ENCODE peak calls at places on chromosomes 12 and 14, in seven cellular contexts. H, F, C, B, D, Z and Y are unnamed samples.

GRCh38 chr12:16586350-16587109 is 19.4 kb downstream of the LMO3 start:
- DNase-seq in C (no peak), B (no peak), F (no peak), H (peak; percentile 64), Z (no peak), D (no peak), Y (no peak)

GRCh38 chr14:94380225-94381148 is 7.9 kb downstream of the SERPINA1 start:
- DNase-seq in Z (no peak), H (no peak), C (no peak), F (no peak), D (no peak), B (no peak), Y (no peak)

GRCh38 chr12:118964988-118965387 is 16.4 kb upstream of the SRRM4 start:
- DNase-seq in H (no peak), C (no peak), D (no peak), Z (no peak), F (no peak), B (no peak), Y (no peak)

GRCh38 chr12:19273482-19274330 is 144.2 kb downstream of the PLEKHA5 start:
- DNase-seq in D (no peak), F (peak; percentile 56), H (peak; percentile 97), Z (no peak), C (peak; percentile 55), B (peak; percentile 82), Y (peak; percentile 96)

GRCh38 chr14:85528080-85528881 is 1.7 kb upstream of the FLRT2 start:
- DNase-seq in Z (no peak), H (peak; percentile 90), D (no peak), B (no peak), C (no peak), F (peak; percentile 41), Y (peak; percentile 94)

GRCh38 chr14:51680031-51680430 is 28.3 kb downstream of the FRMD6 start:
- DNase-seq in D (no peak), Z (no peak), H (no peak), C (no peak), F (no peak), B (no peak), Y (no peak)

GRCh38 chr12:38775457-38775856 is 129.9 kb downstream of the CPNE8 start:
- DNase-seq in B (no peak), C (no peak), H (no peak), Z (no peak), D (peak; percentile 76), F (no peak), Y (no peak)

GRCh38 chr12:92827836-92828431 is 101.2 kb downstream of the EEA1 start:
- DNase-seq in H (peak; percentile 49), D (peak; percentile 12), B (peak; percentile 28), Z (no peak), F (peak; percentile 46), C (peak; percentile 61), Y (peak; percentile 69)

GRCh38 chr12:116136340-116136739 is 141.2 kb downstream of the MED13L start:
- DNase-seq in F (no peak), B (no peak), H (peak; percentile 85), D (no peak), Z (no peak), C (no peak), Y (peak; percentile 80)

GRCh38 chr14:78978896-78979295 is 808.7 kb downstream of the NRXN3 start:
- DNase-seq in Z (no peak), D (no peak), B (no peak), F (no peak), C (no peak), H (no peak), Y (no peak)

GRCh38 chr12:12008232-12008850 is 62.4 kb upstream of the BCL2L14 start:
- DNase-seq in H (no peak), Z (no peak), D (no peak), C (no peak), F (no peak), B (no peak), Y (no peak)

GRCh38 chr12:116053479-116054195 is 223.9 kb downstream of the MED13L start:
- DNase-seq in H (peak; percentile 81), B (no peak), D (no peak), Z (no peak), C (peak; percentile 7), F (peak; percentile 71), Y (peak; percentile 31)

GRCh38 chr12:1531654-1532366 is 62.6 kb downstream of the FBXL14 start:
- DNase-seq in C (no peak), B (no peak), H (no peak), F (no peak), Z (no peak), D (peak; percentile 57), Y (no peak)

GRCh38 chr12:1531160-1531653 is 63.2 kb downstream of the FBXL14 start:
- DNase-seq in Z (no peak), F (no peak), B (no peak), C (peak; percentile 21), H (no peak), D (no peak), Y (no peak)

GRCh38 chr12:1532796-1533195 is 61.6 kb downstream of the FBXL14 start:
- DNase-seq in D (no peak), C (no peak), H (no peak), Z (no peak), F (no peak), B (no peak), Y (no peak)

GRCh38 chr12:1533205-1533601 is 61.2 kb downstream of the FBXL14 start:
- DNase-seq in C (peak; percentile 53), B (no peak), F (no peak), H (no peak), Z (no peak), D (peak; percentile 46), Y (no peak)

DNA sequence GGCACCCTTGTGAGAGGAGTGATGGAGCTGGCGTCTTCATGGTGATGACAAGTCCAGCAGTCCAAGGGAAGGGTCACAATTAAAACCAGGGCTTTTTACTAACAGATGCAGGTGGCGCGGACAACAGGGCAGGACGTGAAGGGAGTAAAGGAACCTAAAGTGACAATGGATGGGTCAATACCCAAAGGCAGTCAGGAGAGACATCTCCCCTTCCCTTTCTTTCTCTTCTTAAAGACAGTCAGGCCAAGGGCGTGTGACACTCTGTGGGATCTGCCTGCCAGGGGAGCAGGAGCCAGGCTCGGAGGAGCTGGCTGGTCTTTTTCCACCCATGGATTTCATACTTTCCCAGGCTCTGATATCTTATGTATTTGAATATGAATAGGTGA is 62.0 kb downstream of the FBXL14 start:
- DNase-seq in H (no peak), B (no peak), D (no peak), C (no peak), F (no peak), Z (no peak), Y (no peak)
- H3K4me2 ChIP-seq in H (peak overlapping the region; percentile 75), B (no peak overlapping the region), D (peak overlapping the region; percentile 100), C (no peak overlapping the region), F (no peak overlapping the region), Z (no peak overlapping the region), Y (no peak overlapping the region)

DNA sequence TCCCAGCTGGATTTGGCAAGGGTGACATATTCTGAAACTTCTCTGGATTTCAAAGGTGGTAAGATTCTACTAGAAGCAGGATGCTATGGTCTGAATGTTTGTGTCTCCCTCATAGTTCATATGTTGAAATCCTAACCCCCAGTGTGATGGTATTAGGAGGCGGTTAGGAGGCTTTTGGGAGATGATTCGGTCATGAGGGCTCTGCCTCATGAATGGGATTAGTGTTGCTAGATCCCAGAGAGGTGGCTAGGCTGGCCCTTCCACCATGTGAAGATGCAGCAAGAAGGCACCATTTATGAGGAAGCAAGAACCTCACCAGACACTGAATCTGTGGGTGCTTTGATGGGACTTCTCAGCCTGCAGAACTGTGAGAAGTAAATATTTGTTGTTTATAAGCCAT is 11.0 kb upstream of the PEX5 start:
- DNase-seq in Z (no peak), B (no peak), H (no peak), F (no peak), C (no peak), D (no peak), Y (no peak)
- H2AFZ ChIP-seq in Z (no peak overlapping the region), B (no peak overlapping the region), H (no peak overlapping the region), F (no peak overlapping the region), C (no peak overlapping the region), D (no peak overlapping the region), Y (no peak overlapping the region)

DNA sequence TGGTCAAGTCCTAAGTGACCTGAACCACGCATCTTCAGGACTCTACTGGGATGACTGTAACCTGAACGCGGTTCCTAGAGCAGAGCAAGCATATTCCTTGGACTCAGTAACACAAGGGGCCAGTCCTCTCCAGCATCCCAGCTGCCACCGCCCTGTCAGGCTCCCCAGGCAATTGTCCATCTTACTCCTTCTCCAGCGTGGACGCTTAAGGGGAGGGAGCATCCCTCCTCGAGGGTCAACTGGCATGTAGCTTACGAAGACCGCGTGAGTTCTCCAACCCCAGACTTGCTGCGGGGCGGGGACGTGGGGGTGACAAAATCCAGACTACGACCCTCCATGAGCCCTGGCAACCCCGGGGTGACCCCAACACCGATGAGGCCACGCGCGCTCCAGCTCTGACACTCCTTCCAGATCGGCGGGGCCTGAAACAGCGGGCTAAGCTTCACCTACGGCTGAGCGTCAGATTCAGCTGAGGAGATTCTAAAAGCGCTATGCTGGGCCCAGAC is 868 bp upstream of the MTHFD1 start:
- DNase-seq in D (no peak), B (no peak), Z (no peak), F (peak; percentile 10), H (peak; percentile 19), C (peak; percentile 48), Y (peak; percentile 41)
- TF ChIP-seq POLR2A in D (no peak), B (no peak), Z (no peak), F (no peak), H (no peak), C (no peak), Y (no peak)

GRCh38 chr14:24366664-24367505 is 1.1 kb upstream of the NFATC4 start:
- DNase-seq in D (peak; percentile 34), H (peak; percentile 89), B (peak; percentile 97), C (peak; percentile 77), Z (no peak), F (peak; percentile 92), Y (peak; percentile 87)

GRCh38 chr14:24368215-24368561 is 204 bp downstream of the NFATC4 start:
- DNase-seq in B (no peak), D (no peak), F (no peak), Z (no peak), H (no peak), C (no peak), Y (peak; percentile 9)

GRCh38 chr14:24368562-24369252 is 723 bp downstream of the NFATC4 start:
- DNase-seq in F (no peak), B (no peak), Z (no peak), D (no peak), C (peak; percentile 28), H (peak; percentile 74), Y (peak; percentile 48)

GRCh38 chr14:24366375-24366663 is 1.7 kb upstream of the NFATC4 start:
- DNase-seq in F (no peak), H (no peak), C (no peak), Z (no peak), D (no peak), B (no peak), Y (no peak)

GRCh38 chr14:24367506-24368214 is at the start of gene NFATC4:
- DNase-seq in F (peak; percentile 54), H (peak; percentile 96), B (peak; percentile 81), C (peak; percentile 69), D (no peak), Z (no peak), Y (peak; percentile 88)
- H3K4me2 ChIP-seq in F (peak within 1 kb of the TSS; percentile 99), H (peak within 1 kb of the TSS; percentile 80), B (peak within 1 kb of the TSS; percentile 97), C (peak within 1 kb of the TSS; percentile 58), D (peak within 1 kb of the TSS; percentile 83), Z (peak within 1 kb of the TSS; percentile 76), Y (peak within 1 kb of the TSS; percentile 84)

GRCh38 chr12:22443379-22444316 is 100.7 kb downstream of the C2CD5 start:
- DNase-seq in Z (peak; percentile 39), C (peak; percentile 81), F (peak; percentile 82), B (peak; percentile 75), D (peak; percentile 15), H (peak; percentile 79), Y (peak; percentile 67)
- H2AFZ ChIP-seq in Z (peak overlapping the region; percentile 66), C (peak overlapping the region; percentile 38), F (peak overlapping the region; percentile 27), B (peak overlapping the region; percentile 80), D (peak overlapping the region; percentile 54), H (peak overlapping the region; percentile 18), Y (no peak overlapping the region)